ENCODE peak calls at places on chromosomes 12 and 14, in six cellular contexts. One of them, this sample, is unnamed.

GRCh38 chr12:119069029-119069731 is 87.8 kb downstream of the SRRM4 start:
- DNase-seq in tibial nerve: no peak
- DNase-seq in RWPE1: no peak
- DNase-seq in aorta: no peak
- DNase-seq in AG04450: no peak
- DNase-seq in GM23338: peak
- DNase-seq in this sample: no peak

GRCh38 chr12:97982684-97983083 is 520.1 kb downstream of the RMST start:
- DNase-seq in tibial nerve: no peak
- DNase-seq in RWPE1: no peak
- DNase-seq in aorta: no peak
- DNase-seq in AG04450: no peak
- DNase-seq in GM23338: no peak
- DNase-seq in this sample: no peak

GRCh38 chr12:5567021-5567744 is 135.3 kb downstream of the NTF3 start:
- DNase-seq in tibial nerve: no peak
- DNase-seq in RWPE1: no peak
- DNase-seq in aorta: no peak
- DNase-seq in AG04450: no peak
- DNase-seq in GM23338: no peak
- DNase-seq in this sample: no peak

GRCh38 chr12:124238886-124239285 is 56.0 kb upstream of the RFLNA start:
- DNase-seq in tibial nerve: no peak
- DNase-seq in RWPE1: no peak
- DNase-seq in aorta: no peak
- DNase-seq in AG04450: no peak
- DNase-seq in GM23338: no peak
- DNase-seq in this sample: no peak

GRCh38 chr12:56104815-56105476 is 587 bp downstream of the PA2G4 start:
- DNase-seq in tibial nerve: no peak
- DNase-seq in RWPE1: no peak
- DNase-seq in aorta: peak
- DNase-seq in AG04450: no peak
- DNase-seq in GM23338: peak
- DNase-seq in this sample: no peak

GRCh38 chr12:64943686-64944085 is 119.2 kb downstream of the TBC1D30 start:
- DNase-seq in tibial nerve: no peak
- DNase-seq in RWPE1: no peak
- DNase-seq in aorta: no peak
- DNase-seq in AG04450: peak
- DNase-seq in GM23338: no peak
- DNase-seq in this sample: peak

GRCh38 chr12:133107121-133107520 is 23.0 kb downstream of the ZNF891 start:
- DNase-seq in tibial nerve: no peak
- DNase-seq in RWPE1: no peak
- DNase-seq in aorta: no peak
- DNase-seq in AG04450: no peak
- DNase-seq in GM23338: no peak
- DNase-seq in this sample: no peak

GRCh38 chr12:110508071-110508586 is 6.0 kb downstream of the RAD9B start:
- DNase-seq in tibial nerve: no peak
- DNase-seq in RWPE1: no peak
- DNase-seq in aorta: no peak
- DNase-seq in AG04450: no peak
- DNase-seq in GM23338: no peak
- DNase-seq in this sample: no peak

GRCh38 chr12:92649511-92650227 is 53.1 kb upstream of the PLEKHG7 start:
- DNase-seq in tibial nerve: peak
- DNase-seq in RWPE1: peak
- DNase-seq in aorta: no peak
- DNase-seq in AG04450: peak
- DNase-seq in GM23338: peak
- DNase-seq in this sample: peak

GRCh38 chr12:113899042-113899843 is 66.9 kb downstream of the RBM19 start:
- DNase-seq in tibial nerve: no peak
- DNase-seq in RWPE1: no peak
- DNase-seq in aorta: no peak
- DNase-seq in AG04450: no peak
- DNase-seq in GM23338: no peak
- DNase-seq in this sample: no peak

GRCh38 chr14:36405589-36406274 is 85.3 kb upstream of the MBIP start:
- DNase-seq in tibial nerve: no peak
- DNase-seq in RWPE1: no peak
- DNase-seq in aorta: no peak
- DNase-seq in AG04450: no peak
- DNase-seq in GM23338: no peak
- DNase-seq in this sample: no peak

GRCh38 chr12:125218952-125219351 is 153.7 kb downstream of the AACS start:
- DNase-seq in tibial nerve: no peak
- DNase-seq in RWPE1: peak
- DNase-seq in aorta: no peak
- DNase-seq in AG04450: no peak
- DNase-seq in GM23338: no peak
- DNase-seq in this sample: no peak

GRCh38 chr12:99455350-99456037 is 192.1 kb upstream of the GARIN6 start:
- DNase-seq in tibial nerve: no peak
- DNase-seq in RWPE1: no peak
- DNase-seq in aorta: peak
- DNase-seq in AG04450: no peak
- DNase-seq in GM23338: peak
- DNase-seq in this sample: peak

GRCh38 chr12:47802312-47802711 is 17.4 kb downstream of the HDAC7 start:
- DNase-seq in tibial nerve: no peak
- DNase-seq in RWPE1: no peak
- DNase-seq in aorta: no peak
- DNase-seq in AG04450: no peak
- DNase-seq in GM23338: peak
- DNase-seq in this sample: no peak

GRCh38 chr14:64953661-64954060 is 11.1 kb upstream of the GPX2 start:
- DNase-seq in tibial nerve: no peak
- DNase-seq in RWPE1: no peak
- DNase-seq in aorta: no peak
- DNase-seq in AG04450: no peak
- DNase-seq in GM23338: no peak
- DNase-seq in this sample: no peak

GRCh38 chr12:43105426-43105981 is 446.5 kb downstream of the ADAMTS20 start:
- DNase-seq in tibial nerve: no peak
- DNase-seq in RWPE1: no peak
- DNase-seq in aorta: no peak
- DNase-seq in AG04450: no peak
- DNase-seq in GM23338: no peak
- DNase-seq in this sample: no peak

GRCh38 chr12:95319694-95320331 is 102.2 kb downstream of the VEZT start:
- DNase-seq in tibial nerve: no peak
- DNase-seq in RWPE1: no peak
- DNase-seq in aorta: no peak
- DNase-seq in AG04450: no peak
- DNase-seq in GM23338: no peak
- DNase-seq in this sample: peak

GRCh38 chr12:3216097-3216496 is 138.9 kb downstream of the TSPAN9 start:
- DNase-seq in tibial nerve: no peak
- DNase-seq in RWPE1: no peak
- DNase-seq in aorta: no peak
- DNase-seq in AG04450: no peak
- DNase-seq in GM23338: no peak
- DNase-seq in this sample: no peak

GRCh38 chr14:92938235-92938875 is 15.4 kb downstream of the CHGA start:
- DNase-seq in tibial nerve: no peak
- DNase-seq in RWPE1: no peak
- DNase-seq in aorta: no peak
- DNase-seq in AG04450: no peak
- DNase-seq in GM23338: peak
- DNase-seq in this sample: no peak

GRCh38 chr12:120692524-120693033 is 5.6 kb downstream of the MLEC start:
- DNase-seq in tibial nerve: no peak
- DNase-seq in RWPE1: no peak
- DNase-seq in aorta: no peak
- DNase-seq in AG04450: no peak
- DNase-seq in GM23338: no peak
- DNase-seq in this sample: no peak
- H3K27ac ChIP-seq in tibial nerve: no peak
- H3K27ac ChIP-seq in RWPE1: no peak
- H3K27ac ChIP-seq in aorta: no peak
- H3K27ac ChIP-seq in AG04450: no peak
- H3K27ac ChIP-seq in GM23338: peak
- H3K27ac ChIP-seq in this sample: no peak

DNA sequence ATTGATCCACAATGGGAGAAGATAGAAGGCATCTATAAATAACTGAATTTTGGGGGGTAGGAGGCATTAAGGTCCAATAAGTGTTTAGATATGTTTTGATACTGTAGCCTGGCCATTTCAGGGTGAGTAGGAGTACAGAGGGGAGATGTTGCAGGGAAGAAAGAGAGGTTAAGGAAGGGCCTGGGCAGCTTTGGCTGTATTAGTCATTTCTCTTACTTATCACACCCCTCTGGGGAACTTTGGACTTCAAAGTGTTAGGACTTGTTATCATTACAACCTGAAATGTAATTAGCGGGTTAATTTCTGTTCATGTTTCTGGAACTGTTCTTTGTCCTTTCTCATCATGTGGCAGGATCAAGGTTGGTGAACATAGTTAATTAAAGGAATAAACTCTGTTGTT is 40.3 kb downstream of the SUSD6 start:
- DNase-seq in tibial nerve: no peak
- DNase-seq in RWPE1: no peak
- DNase-seq in aorta: no peak
- DNase-seq in AG04450: no peak
- DNase-seq in GM23338: no peak
- DNase-seq in this sample: peak
- H3K27ac ChIP-seq in tibial nerve: peak
- H3K27ac ChIP-seq in RWPE1: no peak
- H3K27ac ChIP-seq in aorta: no peak
- H3K27ac ChIP-seq in AG04450: no peak
- H3K27ac ChIP-seq in GM23338: no peak
- H3K27ac ChIP-seq in this sample: peak

GRCh38 chr14:98593361-98593761 is 678.6 kb downstream of the BCL11B start:
- DNase-seq in tibial nerve: no peak
- DNase-seq in RWPE1: no peak
- DNase-seq in aorta: no peak
- DNase-seq in AG04450: no peak
- DNase-seq in GM23338: no peak
- DNase-seq in this sample: no peak
- H3K27ac ChIP-seq in tibial nerve: no peak
- H3K27ac ChIP-seq in RWPE1: no peak
- H3K27ac ChIP-seq in aorta: no peak
- H3K27ac ChIP-seq in AG04450: no peak
- H3K27ac ChIP-seq in GM23338: no peak
- H3K27ac ChIP-seq in this sample: no peak

DNA sequence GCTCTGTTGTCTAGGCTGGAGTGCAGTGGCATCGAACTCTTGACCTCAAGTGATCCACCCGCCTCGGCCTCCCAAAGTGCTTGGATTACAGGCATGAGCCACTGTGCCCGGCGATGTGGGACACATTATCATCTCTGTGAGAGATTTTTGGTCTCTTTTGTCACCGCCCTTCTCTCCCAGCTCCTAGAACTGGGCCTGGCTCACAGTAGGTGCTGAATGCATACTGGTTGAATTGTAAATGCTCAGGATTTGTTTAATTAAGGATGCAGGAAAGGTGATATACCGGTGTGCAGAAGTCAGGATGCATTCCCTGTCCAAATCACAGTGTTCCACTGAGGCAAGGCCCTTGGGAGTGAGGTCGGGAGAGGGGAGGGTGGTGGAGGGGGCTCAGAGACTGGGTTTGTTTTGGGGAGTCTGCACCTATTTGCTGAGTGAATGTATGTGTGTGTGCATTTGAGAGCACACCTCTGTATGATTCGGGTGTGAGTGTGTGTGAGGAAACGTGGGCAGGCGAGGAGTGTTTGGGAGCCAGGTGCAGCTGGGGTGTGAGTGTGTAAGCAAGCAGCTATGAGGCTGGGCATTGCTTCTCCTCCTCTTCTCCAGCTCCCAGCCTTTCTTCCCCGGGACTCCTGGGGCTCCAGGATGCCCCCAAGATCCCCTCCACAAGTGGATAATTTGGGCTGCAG is 1.0 kb upstream of the KRT18 start:
- DNase-seq in tibial nerve: no peak
- DNase-seq in RWPE1: no peak
- DNase-seq in aorta: no peak
- DNase-seq in AG04450: no peak
- DNase-seq in GM23338: peak
- DNase-seq in this sample: no peak
- H3K27ac ChIP-seq in tibial nerve: no peak
- H3K27ac ChIP-seq in RWPE1: peak
- H3K27ac ChIP-seq in aorta: no peak
- H3K27ac ChIP-seq in AG04450: no peak
- H3K27ac ChIP-seq in GM23338: peak
- H3K27ac ChIP-seq in this sample: peak

GRCh38 chr12:13173537-13173936 is 23.0 kb upstream of the EMP1 start:
- DNase-seq in tibial nerve: peak
- DNase-seq in RWPE1: peak
- DNase-seq in aorta: peak
- DNase-seq in AG04450: peak
- DNase-seq in GM23338: no peak
- DNase-seq in this sample: peak

GRCh38 chr12:13173012-13173441 is 23.5 kb upstream of the EMP1 start:
- DNase-seq in tibial nerve: peak
- DNase-seq in RWPE1: no peak
- DNase-seq in aorta: no peak
- DNase-seq in AG04450: peak
- DNase-seq in GM23338: no peak
- DNase-seq in this sample: no peak

GRCh38 chr12:13170892-13171490 is 25.5 kb upstream of the EMP1 start:
- DNase-seq in tibial nerve: no peak
- DNase-seq in RWPE1: no peak
- DNase-seq in aorta: no peak
- DNase-seq in AG04450: no peak
- DNase-seq in GM23338: no peak
- DNase-seq in this sample: no peak

GRCh38 chr12:13169255-13169654 is 27.3 kb upstream of the EMP1 start:
- DNase-seq in tibial nerve: no peak
- DNase-seq in RWPE1: no peak
- DNase-seq in aorta: no peak
- DNase-seq in AG04450: no peak
- DNase-seq in GM23338: no peak
- DNase-seq in this sample: no peak

DNA sequence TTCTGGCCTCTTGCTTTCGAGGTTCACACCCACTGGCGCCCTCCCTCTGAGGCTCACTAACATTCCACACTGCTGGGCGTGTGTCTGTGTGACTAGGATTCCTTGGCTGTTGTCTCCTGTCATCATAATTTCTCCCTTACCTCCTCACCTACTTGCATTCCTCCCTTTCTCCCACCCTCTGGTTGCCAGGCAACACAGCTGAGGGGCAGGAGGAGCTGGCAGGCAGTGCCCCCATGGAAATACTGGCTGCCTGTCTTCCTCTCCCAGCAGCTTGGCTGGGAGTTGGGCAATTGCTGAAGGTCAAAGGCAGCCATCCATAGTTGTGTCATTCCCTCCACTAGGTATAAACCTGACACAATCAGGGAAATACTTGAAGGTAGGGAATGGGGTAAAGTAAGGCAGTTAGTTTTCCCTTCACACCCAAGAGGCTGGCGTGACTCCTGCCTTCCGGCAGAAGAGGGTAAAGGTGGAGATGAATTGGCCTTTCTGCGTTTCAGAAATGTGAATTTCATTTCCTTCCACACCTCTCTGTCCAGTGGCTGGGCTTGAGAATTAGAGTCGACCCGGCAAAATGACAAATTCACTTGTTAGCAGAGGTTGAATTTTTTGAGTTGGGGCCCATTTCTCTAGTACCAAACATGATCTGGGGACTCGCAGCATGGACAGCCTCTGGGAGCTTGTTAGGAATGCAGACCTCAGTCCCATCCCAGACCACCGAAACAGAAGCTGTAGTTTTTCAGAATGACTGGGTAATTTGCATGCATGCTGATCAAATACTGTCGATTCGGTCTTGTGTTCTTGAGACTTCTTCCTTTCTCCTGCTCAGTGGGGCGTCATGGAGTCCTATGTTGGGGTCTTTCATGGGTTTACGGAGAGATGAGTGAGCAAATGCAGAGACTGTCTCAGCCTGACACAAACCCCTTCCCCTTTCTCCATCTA is 24.3 kb upstream of the EMP1 start:
- DNase-seq in tibial nerve: peak
- DNase-seq in RWPE1: peak
- DNase-seq in aorta: no peak
- DNase-seq in AG04450: no peak
- DNase-seq in GM23338: peak
- DNase-seq in this sample: peak
- H3K27ac ChIP-seq in tibial nerve: no peak
- H3K27ac ChIP-seq in RWPE1: peak
- H3K27ac ChIP-seq in aorta: no peak
- H3K27ac ChIP-seq in AG04450: peak
- H3K27ac ChIP-seq in GM23338: no peak
- H3K27ac ChIP-seq in this sample: peak

This sample was measured in mammary epithelial cell.